ENCODE peak calls at places on chromosomes 4 and X, in four cellular contexts. J is K562, Q is SK-N-SH, X is HepG2. I is an unnamed sample.
A peak's percentile ranks its signal among the peaks of the same experiment; 100 is the strongest.

GRCh38 chr4:7761720-7762119 is 177.9 kb downstream of the AFAP1 start:
- DNase-seq in J (peak; percentile 77), Q (peak; percentile 91), X (peak; percentile 49), I (peak; percentile 32)

GRCh38 chr4:156230151-156230550 is 276.5 kb upstream of the CTSO start:
- DNase-seq in J (no peak), Q (no peak), X (no peak), I (no peak)

GRCh38 chrX:45788941-45789348 is 588.3 kb upstream of the DIPK2B start:
- DNase-seq in J (no peak), Q (no peak), X (no peak), I (no peak)

GRCh38 chr4:136992032-136992431 is 540.3 kb downstream of the PCDH18 start:
- DNase-seq in J (no peak), Q (no peak), X (no peak), I (no peak)

GRCh38 chrX:130055899-130056298 is 54.4 kb downstream of the ELF4 start:
- DNase-seq in J (no peak), Q (no peak), X (no peak), I (no peak)

GRCh38 chr4:119731146-119731742 is 102.6 kb upstream of the PDE5A start:
- DNase-seq in J (no peak), Q (no peak), X (no peak), I (no peak)

GRCh38 chrX:87006561-87006960 is 511.0 kb upstream of the KLHL4 start:
- DNase-seq in J (no peak), Q (no peak), X (no peak), I (no peak)

GRCh38 chr4:26732356-26732755 is 128.3 kb upstream of the STIM2 start:
- DNase-seq in J (no peak), Q (no peak), X (no peak), I (no peak)

GRCh38 chrX:15269618-15270521 is at the start of gene ASB9:
- DNase-seq in J (no peak), Q (peak; percentile 45), X (peak; percentile 78), I (peak; percentile 39)

GRCh38 chr4:182246401-182247205 is 3.4 kb downstream of the TENM3 start:
- DNase-seq in J (no peak), Q (no peak), X (no peak), I (no peak)

GRCh38 chr4:129641179-129641578 is 545.2 kb downstream of the C4orf33 start:
- DNase-seq in J (no peak), Q (peak; percentile 13), X (peak; percentile 16), I (peak; percentile 42)

GRCh38 chr4:148926861-148927260 is 484.6 kb upstream of the NR3C2 start:
- DNase-seq in J (no peak), Q (no peak), X (no peak), I (no peak)

GRCh38 chr4:74365761-74366160 is 816 bp downstream of the EREG start:
- DNase-seq in J (no peak), Q (peak; percentile 5), X (no peak), I (no peak)

GRCh38 chrX:45852884-45853283 is 652.2 kb upstream of the DIPK2B start:
- DNase-seq in J (no peak), Q (no peak), X (no peak), I (no peak)

GRCh38 chr4:109231331-109231730 is 71.1 kb downstream of the COL25A1 start:
- DNase-seq in J (no peak), Q (no peak), X (no peak), I (no peak)

GRCh38 chrX:31483336-31483735 is 411.5 kb upstream of the FTHL17 start:
- DNase-seq in J (no peak), Q (no peak), X (no peak), I (no peak)

GRCh38 chrX:108167211-108167872 is 75.8 kb downstream of the ATG4A start:
- DNase-seq in J (no peak), Q (no peak), X (no peak), I (peak; percentile 23)

GRCh38 chr4:25723409-25723808 is 67.8 kb downstream of the SLC34A2 start:
- DNase-seq in J (no peak), Q (no peak), X (no peak), I (no peak)

GRCh38 chr4:145735777-145736176 is 55.8 kb downstream of the C4orf51 start:
- DNase-seq in J (no peak), Q (no peak), X (no peak), I (no peak)

GRCh38 chr4:4721636-4722035 is 137.8 kb upstream of the MSX1 start:
- DNase-seq in J (no peak), Q (no peak), X (no peak), I (no peak)

GRCh38 chr4:174222266-174222872 is 61.1 kb downstream of the FBXO8 start:
- DNase-seq in J (no peak), Q (no peak), X (peak; percentile 16), I (peak; percentile 13)

GRCh38 chrX:30887721-30888120 is 1.3 kb downstream of the TAB3 start:
- DNase-seq in J (no peak), Q (no peak), X (no peak), I (no peak)

GRCh38 chrX:17525266-17525665 is 150.3 kb downstream of the NHS start:
- DNase-seq in J (no peak), Q (no peak), X (no peak), I (no peak)

GRCh38 chr4:173503330-173504180 is 26.5 kb downstream of the HAND2 start:
- DNase-seq in J (no peak), Q (no peak), X (no peak), I (no peak)

GRCh38 chr4:72449705-72450104 is 119.3 kb downstream of the ADAMTS3 start:
- DNase-seq in J (no peak), Q (no peak), X (no peak), I (no peak)

GRCh38 chr4:67871867-67872266 is 11.9 kb downstream of the TMPRSS11D start:
- DNase-seq in J (no peak), Q (peak; percentile 20), X (peak; percentile 24), I (peak; percentile 37)

GRCh38 chr4:100348472-100348871 is 158.2 kb upstream of the DDIT4L start:
- DNase-seq in J (no peak), Q (no peak), X (peak; percentile 2), I (peak; percentile 88)

GRCh38 chr4:38017579-38017978 is 57.4 kb downstream of the PTTG2 start:
- DNase-seq in J (no peak), Q (no peak), X (no peak), I (no peak)

GRCh38 chr4:10879411-10880110 is 195.0 kb upstream of the CLNK start:
- DNase-seq in J (no peak), Q (no peak), X (no peak), I (no peak)

GRCh38 chr4:125187221-125187620 is 127.5 kb upstream of the FAT4 start:
- DNase-seq in J (no peak), Q (no peak), X (no peak), I (no peak)

GRCh38 chr4:183823394-183823793 is 81.7 kb upstream of the STOX2 start:
- DNase-seq in J (no peak), Q (no peak), X (no peak), I (no peak)

GRCh38 chrX:45775462-45775861 is 574.8 kb upstream of the DIPK2B start:
- DNase-seq in J (no peak), Q (no peak), X (no peak), I (no peak)

GRCh38 chrX:41250867-41251266 is 83.1 kb upstream of the DDX3X start:
- DNase-seq in J (no peak), Q (no peak), X (no peak), I (no peak)

GRCh38 chr4:153318696-153319320 is 25.7 kb upstream of the MND1 start:
- DNase-seq in J (peak; percentile 18), Q (peak; percentile 74), X (peak; percentile 40), I (peak; percentile 39)

GRCh38 chrX:40544343-40545250 is 36.2 kb upstream of the ATP6AP2 start:
- DNase-seq in J (peak; percentile 54), Q (peak; percentile 50), X (peak; percentile 16), I (no peak)

GRCh38 chrX:150482537-150483217 is 85.7 kb upstream of the MTM1 start:
- DNase-seq in J (peak; percentile 16), Q (no peak), X (peak; percentile 9), I (peak; percentile 51)

GRCh38 chrX:120549483-120550452 is 11.0 kb downstream of the CUL4B start:
- DNase-seq in J (peak; percentile 11), Q (no peak), X (peak; percentile 76), I (peak; percentile 83)

GRCh38 chr4:41745292-41746024 is 3.1 kb downstream of the PHOX2B start:
- DNase-seq in J (no peak), Q (peak; percentile 56), X (no peak), I (no peak)
- H3K4me2 ChIP-seq in J (no peak overlapping the region), Q (no peak overlapping the region), X (no peak overlapping the region), I (no peak overlapping the region)

GRCh38 chrX:9183481-9183880 is 149.6 kb upstream of the FAM9B start:
- DNase-seq in J (no peak), Q (no peak), X (no peak), I (no peak)
- TF ChIP-seq ELF1 in J (no peak), Q (no peak), X (no peak), I (no peak)

DNA sequence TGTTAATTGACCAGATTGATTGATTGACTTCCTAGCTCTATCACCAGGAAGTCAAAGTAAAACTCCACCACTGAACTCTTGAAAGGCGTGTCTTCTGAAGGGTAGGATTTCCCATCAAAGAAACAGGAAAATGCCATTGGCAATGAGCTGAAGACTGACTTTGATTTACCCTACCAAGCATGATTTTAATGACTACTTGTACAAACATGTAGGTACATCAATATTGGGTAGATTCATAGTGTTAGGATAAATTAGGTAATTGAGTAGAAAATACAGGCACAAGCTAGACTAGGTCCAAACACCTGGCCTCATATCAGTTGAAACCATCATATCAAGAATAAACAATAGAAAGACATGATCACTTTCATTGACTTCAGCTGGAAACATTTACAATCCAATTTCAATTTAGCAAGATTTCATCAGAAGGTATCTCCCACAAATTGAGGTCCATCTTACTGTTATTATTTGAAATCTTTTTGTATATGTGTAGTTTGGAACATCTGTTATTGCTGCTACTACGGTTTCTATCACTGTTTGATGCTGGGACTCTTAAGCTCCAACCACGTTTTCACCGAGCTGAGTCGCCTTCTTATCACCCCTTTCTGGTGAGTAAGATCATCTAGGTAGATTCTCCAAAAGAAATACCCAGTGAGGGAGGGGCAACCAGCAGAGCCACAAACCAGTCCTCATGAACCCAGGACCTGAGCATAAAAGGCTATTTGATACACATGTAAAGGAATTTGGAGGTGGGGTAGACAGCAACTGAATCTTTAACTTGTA is 53.4 kb upstream of the ATXN3L start:
- DNase-seq in J (no peak), Q (no peak), X (no peak), I (no peak)
- H3K27ac ChIP-seq in J (peak overlapping the region; percentile 55), Q (peak overlapping the region; percentile 94), X (no peak overlapping the region), I (no peak overlapping the region)

GRCh38 chr4:39047691-39048090 is 14.3 kb upstream of the KLHL5 start:
- DNase-seq in J (no peak), Q (no peak), X (no peak), I (no peak)
- H3K4me2 ChIP-seq in J (no peak overlapping the region), Q (no peak overlapping the region), X (peak overlapping the region; percentile 77), I (no peak overlapping the region)

GRCh38 chr4:180695851-180696250 is 1547.4 kb upstream of the TENM3 start:
- DNase-seq in J (no peak), Q (no peak), X (no peak), I (no peak)
- TF ChIP-seq ELF1 in J (no peak), Q (no peak), X (no peak), I (no peak)

I was measured in HCT116.